ENCODE peak calls at places on chromosomes 16 and 17, in eight cellular contexts. V is activated naive CD8-positive, alpha-beta T cell treated with anti-CD3 and anti-CD28 coated beads, Interleukin-2, amount 50 U/mL, for 24 hours; S is heart left ventricle; X is activated CD8-positive, alpha-beta T cell treated with anti-CD3 and anti-CD28 coated beads for 36 hours; W is Panc1; B is Right ventricle myocardium superior; L is SK-N-SH treated with all-trans-retinoic acid at 6 μM for 48 hours; Z is HCT116. R is an unnamed sample.

GRCh38 chr16:67198238-67198734 is 645 bp upstream of the ELMO3 start:
- ATAC-seq in V (peak; percentile 54), S (peak; percentile 53), X (peak; percentile 67), W (peak; percentile 80), B (peak; percentile 47), L (peak; percentile 68), Z (peak; percentile 67), R (peak; percentile 62)

GRCh38 chr17:80853076-80853475 is 138.6 kb upstream of the CHMP6 start:
- ATAC-seq in V (no peak), S (no peak), X (no peak), W (no peak), B (no peak), L (no peak), Z (no peak), R (no peak)

GRCh38 chr17:64984776-64985521 is 65.7 kb upstream of the LRRC37A3 start:
- ATAC-seq in V (peak; percentile 39), S (no peak), X (peak; percentile 45), W (peak; percentile 68), B (no peak), L (peak; percentile 84), Z (no peak), R (peak; percentile 52)

GRCh38 chr17:32355649-32356377 is 5.9 kb downstream of the ZNF207 start:
- ATAC-seq in V (peak; percentile 41), S (peak; percentile 9), X (peak; percentile 29), W (no peak), B (peak; percentile 38), L (no peak), Z (no peak), R (peak; percentile 53)

GRCh38 chr17:55219484-55219883 is 45.3 kb upstream of the HLF start:
- ATAC-seq in V (no peak), S (no peak), X (no peak), W (no peak), B (no peak), L (no peak), Z (no peak), R (no peak)

GRCh38 chr17:75428775-75429469 is 23.4 kb upstream of the GRB2 start:
- ATAC-seq in V (no peak), S (no peak), X (no peak), W (peak; percentile 38), B (peak; percentile 16), L (peak; percentile 56), Z (no peak), R (peak; percentile 71)

GRCh38 chr17:78988152-78988551 is 8.4 kb upstream of the LGALS3BP start:
- ATAC-seq in V (no peak), S (no peak), X (no peak), W (no peak), B (peak; percentile 16), L (no peak), Z (no peak), R (no peak)

GRCh38 chr16:16150117-16150877 is 73.0 kb downstream of the ABCC6 start:
- ATAC-seq in V (no peak), S (peak; percentile 84), X (no peak), W (peak; percentile 54), B (peak; percentile 93), L (peak; percentile 60), Z (peak; percentile 13), R (no peak)

GRCh38 chr17:57464191-57464864 is 208.0 kb downstream of the MSI2 start:
- ATAC-seq in V (no peak), S (peak; percentile 79), X (no peak), W (no peak), B (peak; percentile 67), L (no peak), Z (no peak), R (no peak)

GRCh38 chr17:13957636-13958035 is 111.7 kb upstream of the COX10 start:
- ATAC-seq in V (no peak), S (no peak), X (no peak), W (no peak), B (no peak), L (no peak), Z (no peak), R (no peak)

GRCh38 chr17:9229826-9230201 is 208.5 kb downstream of the NTN1 start:
- ATAC-seq in V (no peak), S (no peak), X (no peak), W (no peak), B (no peak), L (no peak), Z (no peak), R (no peak)

GRCh38 chr17:33052856-33053255 is 61.2 kb downstream of the SPACA3 start:
- ATAC-seq in V (no peak), S (no peak), X (no peak), W (no peak), B (no peak), L (no peak), Z (no peak), R (no peak)